ENCODE peak calls at places on chromosomes 3 and 15, in seven cellular contexts. One of them, this sample, is unnamed.

GRCh38 chr15:99986297-99987118 is 253.3 kb upstream of the LYSMD4 start:
- DNase-seq in ascending aorta: no peak
- DNase-seq in astrocyte: no peak
- DNase-seq in sigmoid colon: no peak
- DNase-seq in body of pancreas: no peak
- DNase-seq in thyroid gland: no peak
- DNase-seq in mammary epithelial cell: no peak
- DNase-seq in this sample: no peak

GRCh38 chr3:58217209-58217811 is 6.5 kb upstream of the DNASE1L3 start:
- DNase-seq in ascending aorta: peak
- DNase-seq in astrocyte: peak
- DNase-seq in sigmoid colon: peak
- DNase-seq in body of pancreas: peak
- DNase-seq in thyroid gland: peak
- DNase-seq in mammary epithelial cell: peak
- DNase-seq in this sample: peak

GRCh38 chr15:52428297-52428696 is 100.4 kb downstream of the MYO5A start:
- DNase-seq in ascending aorta: no peak
- DNase-seq in astrocyte: no peak
- DNase-seq in sigmoid colon: no peak
- DNase-seq in body of pancreas: no peak
- DNase-seq in thyroid gland: no peak
- DNase-seq in mammary epithelial cell: no peak
- DNase-seq in this sample: peak

GRCh38 chr3:114756506-114757279 is 390.4 kb downstream of the ZBTB20 start:
- DNase-seq in ascending aorta: no peak
- DNase-seq in astrocyte: peak
- DNase-seq in sigmoid colon: peak
- DNase-seq in body of pancreas: peak
- DNase-seq in thyroid gland: no peak
- DNase-seq in mammary epithelial cell: peak
- DNase-seq in this sample: peak

GRCh38 chr15:80974914-80975313 is 14.7 kb downstream of the MESD start:
- DNase-seq in ascending aorta: no peak
- DNase-seq in astrocyte: no peak
- DNase-seq in sigmoid colon: no peak
- DNase-seq in body of pancreas: no peak
- DNase-seq in thyroid gland: no peak
- DNase-seq in mammary epithelial cell: no peak
- DNase-seq in this sample: no peak

GRCh38 chr15:69891070-69891491 is 206.6 kb downstream of the TLE3 start:
- DNase-seq in ascending aorta: no peak
- DNase-seq in astrocyte: no peak
- DNase-seq in sigmoid colon: no peak
- DNase-seq in body of pancreas: no peak
- DNase-seq in thyroid gland: no peak
- DNase-seq in mammary epithelial cell: no peak
- DNase-seq in this sample: no peak

GRCh38 chr3:13461169-13462124 is 18.7 kb upstream of the HDAC11 start:
- DNase-seq in ascending aorta: no peak
- DNase-seq in astrocyte: no peak
- DNase-seq in sigmoid colon: no peak
- DNase-seq in body of pancreas: peak
- DNase-seq in thyroid gland: peak
- DNase-seq in mammary epithelial cell: no peak
- DNase-seq in this sample: peak

GRCh38 chr3:123720638-123721037 is 135.8 kb upstream of the HACD2 start:
- DNase-seq in ascending aorta: no peak
- DNase-seq in astrocyte: no peak
- DNase-seq in sigmoid colon: no peak
- DNase-seq in body of pancreas: no peak
- DNase-seq in thyroid gland: no peak
- DNase-seq in mammary epithelial cell: no peak
- DNase-seq in this sample: no peak

GRCh38 chr3:22474706-22475470 is 723.9 kb upstream of the ZNF385D start:
- DNase-seq in ascending aorta: no peak
- DNase-seq in astrocyte: peak
- DNase-seq in sigmoid colon: no peak
- DNase-seq in body of pancreas: no peak
- DNase-seq in thyroid gland: no peak
- DNase-seq in mammary epithelial cell: peak
- DNase-seq in this sample: peak

GRCh38 chr3:9912294-9912935 is 4.5 kb upstream of the IL17RC start:
- DNase-seq in ascending aorta: no peak
- DNase-seq in astrocyte: peak
- DNase-seq in sigmoid colon: no peak
- DNase-seq in body of pancreas: no peak
- DNase-seq in thyroid gland: no peak
- DNase-seq in mammary epithelial cell: peak
- DNase-seq in this sample: peak

GRCh38 chr3:81621277-81621676 is 140.2 kb downstream of the GBE1 start:
- DNase-seq in ascending aorta: no peak
- DNase-seq in astrocyte: no peak
- DNase-seq in sigmoid colon: no peak
- DNase-seq in body of pancreas: no peak
- DNase-seq in thyroid gland: no peak
- DNase-seq in mammary epithelial cell: no peak
- DNase-seq in this sample: no peak

GRCh38 chr3:177743491-177743890 is 546.2 kb upstream of the TBL1XR1 start:
- DNase-seq in ascending aorta: no peak
- DNase-seq in astrocyte: no peak
- DNase-seq in sigmoid colon: no peak
- DNase-seq in body of pancreas: no peak
- DNase-seq in thyroid gland: no peak
- DNase-seq in mammary epithelial cell: no peak
- DNase-seq in this sample: no peak

GRCh38 chr3:177744873-177745646 is 547.8 kb upstream of the TBL1XR1 start:
- DNase-seq in ascending aorta: no peak
- DNase-seq in astrocyte: peak
- DNase-seq in sigmoid colon: no peak
- DNase-seq in body of pancreas: no peak
- DNase-seq in thyroid gland: no peak
- DNase-seq in mammary epithelial cell: peak
- DNase-seq in this sample: peak

GRCh38 chr3:177739461-177739860 is 542.2 kb upstream of the TBL1XR1 start:
- DNase-seq in ascending aorta: no peak
- DNase-seq in astrocyte: no peak
- DNase-seq in sigmoid colon: no peak
- DNase-seq in body of pancreas: no peak
- DNase-seq in thyroid gland: no peak
- DNase-seq in mammary epithelial cell: no peak
- DNase-seq in this sample: no peak

GRCh38 chr3:177740270-177740669 is 543.0 kb upstream of the TBL1XR1 start:
- DNase-seq in ascending aorta: no peak
- DNase-seq in astrocyte: no peak
- DNase-seq in sigmoid colon: no peak
- DNase-seq in body of pancreas: no peak
- DNase-seq in thyroid gland: no peak
- DNase-seq in mammary epithelial cell: no peak
- DNase-seq in this sample: no peak

DNA sequence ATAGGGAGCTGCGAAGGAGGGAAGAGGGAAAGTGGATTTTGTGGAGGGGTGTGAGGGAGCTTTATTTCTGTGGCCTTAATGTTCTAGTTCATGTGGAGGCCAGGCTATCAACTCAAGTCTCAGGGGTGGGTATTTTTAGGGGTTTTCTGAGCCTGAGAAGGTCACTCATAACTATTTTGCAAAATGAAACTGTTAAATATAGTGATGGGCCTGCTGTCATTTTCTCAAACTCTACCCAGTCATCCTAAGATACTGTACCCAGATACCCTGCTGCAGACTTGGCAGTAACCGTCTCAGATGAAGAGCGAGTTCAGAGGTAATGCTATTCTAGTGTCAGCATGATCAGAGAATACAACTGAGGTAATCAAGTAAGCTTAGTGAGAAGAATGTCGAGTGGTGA is 545.0 kb upstream of the TBL1XR1 start:
- DNase-seq in ascending aorta: no peak
- DNase-seq in astrocyte: no peak
- DNase-seq in sigmoid colon: no peak
- DNase-seq in body of pancreas: no peak
- DNase-seq in thyroid gland: no peak
- DNase-seq in mammary epithelial cell: no peak
- DNase-seq in this sample: no peak
- TF ChIP-seq CTCF in ascending aorta: no peak
- TF ChIP-seq CTCF in astrocyte: no peak
- TF ChIP-seq CTCF in sigmoid colon: no peak
- TF ChIP-seq CTCF in body of pancreas: no peak
- TF ChIP-seq CTCF in thyroid gland: no peak
- TF ChIP-seq CTCF in mammary epithelial cell: no peak
- TF ChIP-seq CTCF in this sample: no peak

GRCh38 chr15:61530769-61531168 is 301.7 kb upstream of the RORA start:
- DNase-seq in ascending aorta: no peak
- DNase-seq in astrocyte: no peak
- DNase-seq in sigmoid colon: no peak
- DNase-seq in body of pancreas: no peak
- DNase-seq in thyroid gland: no peak
- DNase-seq in mammary epithelial cell: peak
- DNase-seq in this sample: no peak
- TF ChIP-seq CTCF in ascending aorta: no peak
- TF ChIP-seq CTCF in astrocyte: no peak
- TF ChIP-seq CTCF in sigmoid colon: no peak
- TF ChIP-seq CTCF in body of pancreas: no peak
- TF ChIP-seq CTCF in thyroid gland: no peak
- TF ChIP-seq CTCF in mammary epithelial cell: peak
- TF ChIP-seq CTCF in this sample: no peak

GRCh38 chr3:169748670-169749069 is 16.2 kb downstream of the TERC start:
- DNase-seq in ascending aorta: no peak
- DNase-seq in astrocyte: no peak
- DNase-seq in sigmoid colon: no peak
- DNase-seq in body of pancreas: no peak
- DNase-seq in thyroid gland: no peak
- DNase-seq in mammary epithelial cell: peak
- DNase-seq in this sample: no peak

GRCh38 chr3:169746924-169747323 is 17.9 kb downstream of the TERC start:
- DNase-seq in ascending aorta: no peak
- DNase-seq in astrocyte: no peak
- DNase-seq in sigmoid colon: no peak
- DNase-seq in body of pancreas: no peak
- DNase-seq in thyroid gland: no peak
- DNase-seq in mammary epithelial cell: no peak
- DNase-seq in this sample: no peak

GRCh38 chr3:169739067-169739466 is 25.8 kb downstream of the TERC start:
- DNase-seq in ascending aorta: no peak
- DNase-seq in astrocyte: no peak
- DNase-seq in sigmoid colon: no peak
- DNase-seq in body of pancreas: no peak
- DNase-seq in thyroid gland: no peak
- DNase-seq in mammary epithelial cell: no peak
- DNase-seq in this sample: no peak

DNA sequence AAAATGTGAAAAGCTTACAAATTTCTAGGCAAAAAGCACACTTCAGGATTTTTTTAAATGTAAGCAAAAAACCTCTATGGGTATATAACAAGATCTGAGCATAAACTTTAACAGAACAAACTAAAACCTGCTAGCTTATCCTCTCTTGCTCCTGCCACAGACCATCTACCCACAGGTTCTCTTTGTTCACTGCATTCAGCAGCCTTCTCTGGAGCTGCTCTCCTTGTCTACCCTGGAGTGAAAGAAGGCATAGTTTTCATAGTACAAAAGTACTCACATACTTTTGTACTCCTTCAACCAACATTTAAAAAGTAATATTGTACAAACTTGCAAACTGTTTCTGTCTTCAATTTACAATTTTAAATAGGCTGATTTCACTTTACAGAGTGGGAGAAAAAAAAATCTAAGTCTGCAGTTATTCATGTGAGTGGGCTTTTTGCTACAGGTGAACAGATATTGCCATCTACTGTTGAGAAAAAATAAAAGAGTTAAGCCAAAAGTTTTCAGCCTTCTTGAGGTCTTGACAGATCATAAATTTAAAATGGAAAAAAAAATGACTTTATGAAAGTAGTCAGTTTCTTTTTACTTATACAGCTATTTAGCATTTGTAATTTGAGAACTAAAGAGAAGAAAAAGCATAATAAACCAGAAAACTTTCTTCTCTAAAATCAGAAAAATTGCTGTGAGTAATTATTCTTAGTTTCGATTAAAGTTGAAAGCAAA is 20.4 kb downstream of the TERC start:
- DNase-seq in ascending aorta: no peak
- DNase-seq in astrocyte: peak
- DNase-seq in sigmoid colon: no peak
- DNase-seq in body of pancreas: no peak
- DNase-seq in thyroid gland: no peak
- DNase-seq in mammary epithelial cell: peak
- DNase-seq in this sample: peak
- TF ChIP-seq CTCF in ascending aorta: peak
- TF ChIP-seq CTCF in astrocyte: peak
- TF ChIP-seq CTCF in sigmoid colon: no peak
- TF ChIP-seq CTCF in body of pancreas: peak
- TF ChIP-seq CTCF in thyroid gland: no peak
- TF ChIP-seq CTCF in mammary epithelial cell: peak
- TF ChIP-seq CTCF in this sample: peak

GRCh38 chr3:48244462-48244861 is 3.6 kb downstream of the ZNF589 start:
- DNase-seq in ascending aorta: no peak
- DNase-seq in astrocyte: no peak
- DNase-seq in sigmoid colon: no peak
- DNase-seq in body of pancreas: no peak
- DNase-seq in thyroid gland: no peak
- DNase-seq in mammary epithelial cell: no peak
- DNase-seq in this sample: no peak
- TF ChIP-seq CTCF in ascending aorta: no peak
- TF ChIP-seq CTCF in astrocyte: no peak
- TF ChIP-seq CTCF in sigmoid colon: no peak
- TF ChIP-seq CTCF in body of pancreas: no peak
- TF ChIP-seq CTCF in thyroid gland: no peak
- TF ChIP-seq CTCF in mammary epithelial cell: no peak
- TF ChIP-seq CTCF in this sample: no peak

GRCh38 chr3:125072310-125072709 is 16.5 kb upstream of the HEG1 start:
- DNase-seq in ascending aorta: no peak
- DNase-seq in astrocyte: peak
- DNase-seq in sigmoid colon: no peak
- DNase-seq in body of pancreas: no peak
- DNase-seq in thyroid gland: peak
- DNase-seq in mammary epithelial cell: no peak
- DNase-seq in this sample: peak
- TF ChIP-seq CTCF in ascending aorta: no peak
- TF ChIP-seq CTCF in astrocyte: no peak
- TF ChIP-seq CTCF in sigmoid colon: no peak
- TF ChIP-seq CTCF in body of pancreas: no peak
- TF ChIP-seq CTCF in thyroid gland: no peak
- TF ChIP-seq CTCF in mammary epithelial cell: no peak
- TF ChIP-seq CTCF in this sample: no peak

GRCh38 chr15:101642361-101642760 is 9.8 kb downstream of the TM2D3 start:
- DNase-seq in ascending aorta: no peak
- DNase-seq in astrocyte: no peak
- DNase-seq in sigmoid colon: no peak
- DNase-seq in body of pancreas: no peak
- DNase-seq in thyroid gland: no peak
- DNase-seq in mammary epithelial cell: no peak
- DNase-seq in this sample: peak
- TF ChIP-seq CTCF in ascending aorta: no peak
- TF ChIP-seq CTCF in astrocyte: no peak
- TF ChIP-seq CTCF in sigmoid colon: no peak
- TF ChIP-seq CTCF in body of pancreas: no peak
- TF ChIP-seq CTCF in thyroid gland: no peak
- TF ChIP-seq CTCF in mammary epithelial cell: no peak
- TF ChIP-seq CTCF in this sample: peak